ENCODE peak calls at places on chromosomes 3 and 15, in five cellular contexts. K is CD8-positive, alpha-beta memory T cell; U is left ventricle myocardium inferior; F is H1; T is gastrocnemius medialis. W is an unnamed sample.

GRCh38 chr3:162367443-162368132 is 871.0 kb downstream of the OTOL1 start:
- DNase-seq in K (no peak), U (no peak), T (no peak), F (no peak), W (no peak)

GRCh38 chr3:159757341-159758060 is 231.1 kb upstream of the IL12A start:
- DNase-seq in F (no peak), T (no peak), U (no peak), K (no peak), W (no peak)

GRCh38 chr3:192467230-192468186 is 259.8 kb downstream of the FGF12 start:
- DNase-seq in F (peak; percentile 76), T (peak; percentile 19), K (peak; percentile 15), U (no peak), W (peak; percentile 28)

GRCh38 chr15:30962079-30962478 is 29.3 kb downstream of the MTMR10 start:
- DNase-seq in F (no peak), T (peak; percentile 92), U (no peak), K (no peak), W (no peak)

GRCh38 chr15:34578283-34578674 is 5.2 kb downstream of the GOLGA8B start:
- DNase-seq in T (no peak), K (no peak), F (no peak), U (no peak), W (no peak)

GRCh38 chr3:157368171-157368570 is 68.5 kb upstream of the PTX3 start:
- DNase-seq in U (no peak), K (no peak), F (no peak), T (no peak), W (no peak)

GRCh38 chr3:141960731-141961130 is 84.3 kb downstream of the ATP1B3 start:
- DNase-seq in U (no peak), K (no peak), T (no peak), F (no peak), W (no peak)

GRCh38 chr3:197722734-197723133 is 14.0 kb downstream of the RUBCN start:
- DNase-seq in K (no peak), F (no peak), T (no peak), U (no peak), W (no peak)

GRCh38 chr3:3200632-3201212 is 21.2 kb upstream of the CRBN start:
- DNase-seq in U (no peak), K (no peak), T (peak; percentile 24), F (no peak), W (peak; percentile 34)

GRCh38 chr15:75029378-75030022 is 6.1 kb downstream of the PPCDC start:
- DNase-seq in K (peak; percentile 85), F (peak; percentile 98), U (peak; percentile 94), T (peak; percentile 84), W (peak; percentile 94)

GRCh38 chr3:9211155-9211950 is 38.1 kb downstream of the SRGAP3 start:
- DNase-seq in U (no peak), K (no peak), F (no peak), T (no peak), W (no peak)

GRCh38 chr15:42581272-42581730 is 5.9 kb downstream of the STARD9 start:
- DNase-seq in U (peak; percentile 92), T (peak; percentile 72), F (peak; percentile 84), K (peak; percentile 72), W (peak; percentile 81)

GRCh38 chr3:15064299-15064834 is 748 bp downstream of the MRPS25 start:
- DNase-seq in T (no peak), K (no peak), F (no peak), U (no peak), W (no peak)

GRCh38 chr3:55692295-55692957 is 205.3 kb upstream of the WNT5A start:
- DNase-seq in F (no peak), U (no peak), K (no peak), T (no peak), W (no peak)

GRCh38 chr3:108153451-108153981 is 62.7 kb upstream of the CD47 start:
- DNase-seq in F (peak; percentile 64), T (no peak), U (no peak), K (peak; percentile 13), W (no peak)

GRCh38 chr3:152960684-152961083 is 125.8 kb downstream of the P2RY1 start:
- DNase-seq in K (no peak), T (no peak), U (no peak), F (no peak), W (no peak)

GRCh38 chr3:18946524-18946923 is 201.8 kb upstream of the KCNH8 start:
- DNase-seq in K (no peak), T (no peak), F (no peak), U (no peak), W (no peak)

GRCh38 chr3:148162132-148162531 is 535.6 kb upstream of the AGTR1 start:
- DNase-seq in K (no peak), U (no peak), T (no peak), F (no peak), W (no peak)

GRCh38 chr3:185764168-185764988 is 60.5 kb downstream of the IGF2BP2 start:
- DNase-seq in T (no peak), F (no peak), K (no peak), U (no peak), W (no peak)

GRCh38 chr15:91884604-91885003 is 31.1 kb downstream of the SLCO3A1 start:
- DNase-seq in U (no peak), F (no peak), K (no peak), T (no peak), W (no peak)

DNA sequence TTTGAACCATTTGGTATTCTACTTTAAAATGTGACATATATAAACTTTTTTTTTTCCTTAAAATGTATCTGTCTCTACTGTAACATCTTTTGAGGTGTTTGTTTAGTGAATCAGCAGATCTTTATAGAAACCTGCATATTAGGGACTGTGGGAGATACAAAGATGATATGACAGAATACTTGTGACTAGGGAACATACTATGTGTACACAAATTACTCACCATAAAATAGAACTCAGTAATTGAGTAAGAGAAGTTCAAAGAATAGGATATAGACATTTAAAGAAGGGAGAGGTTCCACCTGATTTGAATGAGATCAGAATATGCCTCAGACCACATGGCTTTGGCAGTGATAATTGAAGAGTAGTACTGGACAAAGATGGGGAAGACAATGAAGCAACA is 47.9 kb downstream of the ATP2C1 start:
- DNase-seq in F (no peak), U (no peak), T (no peak), K (no peak), W (no peak)
- H3K27me3 ChIP-seq in F (no peaks in the 10 kb centered on the region), U (no peaks in the 10 kb centered on the region), T (no peaks in the 10 kb centered on the region), K (no peaks in the 10 kb centered on the region), W (no peaks in the 10 kb centered on the region)

GRCh38 chr3:129556890-129557736 is 14.1 kb downstream of the H1-8 start:
- DNase-seq in T (peak; percentile 49), F (no peak), U (peak; percentile 49), K (no peak), W (peak; percentile 59)

GRCh38 chr3:129559565-129560079 is 16.6 kb downstream of the H1-8 start:
- DNase-seq in K (no peak), U (no peak), T (no peak), F (no peak), W (no peak)

GRCh38 chr3:129557737-129558037 is 14.7 kb downstream of the H1-8 start:
- DNase-seq in T (no peak), U (no peak), F (no peak), K (no peak), W (no peak)

GRCh38 chr3:129558772-129559564 is 16.0 kb downstream of the H1-8 start:
- DNase-seq in K (no peak), T (no peak), F (no peak), U (no peak), W (no peak)

DNA sequence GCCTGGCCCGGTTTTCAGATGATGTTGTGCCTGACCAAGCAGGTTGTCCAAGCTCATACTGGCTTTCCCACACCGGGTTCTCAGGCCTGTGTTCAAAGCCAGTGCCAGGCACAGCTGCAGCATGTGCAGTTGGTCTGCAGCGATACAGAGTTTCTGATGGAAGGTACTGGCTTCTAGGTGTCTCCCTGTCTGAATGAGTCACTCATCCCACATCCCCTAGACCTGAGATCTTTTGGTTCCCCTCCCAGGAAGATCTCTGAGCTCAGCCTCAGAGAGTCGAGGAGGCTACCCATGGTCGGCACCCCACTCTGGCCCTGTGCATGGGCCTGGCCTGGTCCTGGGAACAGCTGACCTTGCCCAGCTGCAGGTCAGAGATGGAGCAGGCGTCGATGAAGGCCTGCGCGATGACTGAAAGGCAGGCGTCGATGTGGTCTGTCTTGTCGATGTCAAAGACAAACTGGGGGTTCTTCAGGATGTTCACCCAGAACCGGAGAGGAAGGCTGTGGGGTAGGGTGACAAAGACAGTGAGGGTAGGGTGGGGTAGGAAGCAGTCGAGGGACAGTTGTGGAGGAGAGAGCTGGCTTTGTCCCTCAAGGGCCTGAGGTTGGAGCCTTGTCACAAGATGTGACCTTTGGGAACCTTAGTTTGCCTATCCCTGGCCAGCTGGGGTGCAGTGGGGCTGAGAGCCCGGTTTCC is 15.2 kb downstream of the H1-8 start:
- DNase-seq in K (no peak), F (no peak), T (no peak), U (no peak), W (no peak)
- H3K4me3 ChIP-seq in K (no peak overlapping the region), F (no peak overlapping the region), T (no peak overlapping the region), U (no peak overlapping the region), W (no peak overlapping the region)

GRCh38 chr3:182325213-182325941 is 467.9 kb upstream of the ATP11B start:
- DNase-seq in T (no peak), U (no peak), K (no peak), F (no peak), W (no peak)

GRCh38 chr3:182323126-182323727 is 470.1 kb upstream of the ATP11B start:
- DNase-seq in U (no peak), F (no peak), T (no peak), K (no peak), W (no peak)

GRCh38 chr3:182327196-182327681 is 466.1 kb upstream of the ATP11B start:
- DNase-seq in F (peak; percentile 53), T (no peak), K (no peak), U (no peak), W (no peak)

DNA sequence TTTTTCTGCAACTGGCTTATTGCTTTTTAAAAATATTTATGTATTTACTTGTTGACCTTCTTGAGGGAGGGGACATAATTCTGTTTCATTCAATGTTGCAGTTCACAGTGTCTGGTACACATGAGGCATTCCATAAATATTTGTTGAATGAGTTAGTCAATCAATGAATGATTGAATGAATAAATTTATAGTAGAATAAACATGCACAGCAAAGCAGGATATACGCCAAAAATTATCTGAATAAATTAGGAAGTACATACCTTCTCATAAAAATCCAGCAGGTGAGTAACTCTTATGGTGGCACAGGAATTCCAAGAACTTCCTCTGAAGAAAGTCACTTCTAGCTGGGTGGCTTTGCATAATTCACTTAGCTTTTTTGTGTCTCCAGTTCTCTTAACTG is 469.4 kb upstream of the ATP11B start:
- DNase-seq in F (no peak), U (no peak), K (no peak), T (no peak), W (no peak)
- H3K27ac ChIP-seq in F (no peak overlapping the region), U (no peak overlapping the region), K (no peak overlapping the region), T (no peak overlapping the region), W (no peak overlapping the region)

GRCh38 chr3:40691598-40691905 is 166.8 kb downstream of the ZNF621 start:
- DNase-seq in K (no peak), U (no peak), T (peak; percentile 17), F (no peak), W (no peak)

GRCh38 chr3:40701016-40701588 is 176.3 kb downstream of the ZNF621 start:
- DNase-seq in T (no peak), F (no peak), U (no peak), K (no peak), W (no peak)

GRCh38 chr3:40690696-40691597 is 166.2 kb downstream of the ZNF621 start:
- DNase-seq in T (peak; percentile 71), K (no peak), F (no peak), U (peak; percentile 81), W (peak; percentile 80)

DNA sequence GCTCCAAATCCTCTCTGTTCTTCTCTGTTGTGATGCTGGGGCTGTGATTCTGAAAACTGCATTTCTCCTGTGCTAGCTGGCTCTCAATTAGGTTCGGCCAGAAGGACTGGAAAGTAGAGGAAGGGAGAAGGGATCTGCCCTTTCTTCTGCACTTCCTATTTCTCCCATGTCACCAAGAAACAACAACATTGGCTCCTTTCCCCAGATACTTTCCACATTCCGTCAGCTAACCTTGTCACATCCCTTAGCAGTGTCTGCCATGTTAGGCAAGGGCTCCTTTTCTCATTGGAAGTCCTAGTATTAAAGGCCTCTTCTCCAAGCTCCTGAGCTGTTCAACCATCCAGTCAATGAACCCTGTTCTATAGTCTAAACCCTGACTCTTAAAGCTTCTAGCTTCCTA is 171.1 kb downstream of the ZNF621 start:
- DNase-seq in F (no peak), U (no peak), T (no peak), K (no peak), W (no peak)
- H3K27me3 ChIP-seq in F (no peaks in the 10 kb centered on the region), U (no peaks in the 10 kb centered on the region), T (no peaks in the 10 kb centered on the region), K (peaks cover 4% of the 10 kb centered on the region), W (no peaks in the 10 kb centered on the region)